ENCODE peak calls at places on chromosomes 1 and 21, in nine cellular contexts. One of them, this sample, is unnamed.
A peak's percentile ranks its signal among the peaks of the same experiment; 100 is the strongest.

GRCh38 chr1:36735436-36735835 is 252.7 kb upstream of the CSF3R start:
- DNase-seq in mucosa of gallbladder: no peak
- DNase-seq in NCI-H1092: no peak
- DNase-seq in smooth muscle cell of the brain vasculature: no peak
- DNase-seq in NCI-H1694: no peak
- DNase-seq in natural killer cell: no peak
- DNase-seq in activated naive CD8-positive, alpha-beta T cell treated with anti-CD3 and anti-CD28 coated beads, Interleukin-2, amount 50 U/mL, for 24 hours: no peak
- DNase-seq in dorsolateral prefrontal cortex: no peak
- DNase-seq in stimulated activated CD4-positive, alpha-beta T cell treated with anti-CD3 and anti-CD28 coated beads, Interleukin-4, amount 100 ng/mL, for 24 hours: no peak
- DNase-seq in this sample: no peak

GRCh38 chr1:109788695-109789521 is 25.2 kb upstream of the EPS8L3 start:
- DNase-seq in mucosa of gallbladder: no peak
- DNase-seq in NCI-H1694: no peak
- DNase-seq in natural killer cell: no peak
- DNase-seq in dorsolateral prefrontal cortex: no peak
- DNase-seq in activated naive CD8-positive, alpha-beta T cell treated with anti-CD3 and anti-CD28 coated beads, Interleukin-2, amount 50 U/mL, for 24 hours: no peak
- DNase-seq in stimulated activated CD4-positive, alpha-beta T cell treated with anti-CD3 and anti-CD28 coated beads, Interleukin-4, amount 100 ng/mL, for 24 hours: no peak
- DNase-seq in smooth muscle cell of the brain vasculature: no peak
- DNase-seq in NCI-H1092: no peak
- DNase-seq in this sample: peak; percentile 35

GRCh38 chr1:31970873-31971272 is 32.7 kb upstream of the PTP4A2 start:
- DNase-seq in activated naive CD8-positive, alpha-beta T cell treated with anti-CD3 and anti-CD28 coated beads, Interleukin-2, amount 50 U/mL, for 24 hours: no peak
- DNase-seq in dorsolateral prefrontal cortex: no peak
- DNase-seq in smooth muscle cell of the brain vasculature: no peak
- DNase-seq in stimulated activated CD4-positive, alpha-beta T cell treated with anti-CD3 and anti-CD28 coated beads, Interleukin-4, amount 100 ng/mL, for 24 hours: no peak
- DNase-seq in natural killer cell: no peak
- DNase-seq in mucosa of gallbladder: no peak
- DNase-seq in NCI-H1694: no peak
- DNase-seq in NCI-H1092: no peak
- DNase-seq in this sample: no peak

GRCh38 chr1:179230251-179230650 is 774 bp upstream of the ABL2 start:
- DNase-seq in activated naive CD8-positive, alpha-beta T cell treated with anti-CD3 and anti-CD28 coated beads, Interleukin-2, amount 50 U/mL, for 24 hours: no peak
- DNase-seq in NCI-H1092: no peak
- DNase-seq in NCI-H1694: no peak
- DNase-seq in dorsolateral prefrontal cortex: no peak
- DNase-seq in smooth muscle cell of the brain vasculature: no peak
- DNase-seq in mucosa of gallbladder: no peak
- DNase-seq in stimulated activated CD4-positive, alpha-beta T cell treated with anti-CD3 and anti-CD28 coated beads, Interleukin-4, amount 100 ng/mL, for 24 hours: peak; percentile 6
- DNase-seq in natural killer cell: no peak
- DNase-seq in this sample: no peak

GRCh38 chr1:211329764-211330201 is 3.1 kb downstream of the TRAF5 start:
- DNase-seq in dorsolateral prefrontal cortex: no peak
- DNase-seq in NCI-H1694: no peak
- DNase-seq in NCI-H1092: no peak
- DNase-seq in smooth muscle cell of the brain vasculature: no peak
- DNase-seq in natural killer cell: no peak
- DNase-seq in activated naive CD8-positive, alpha-beta T cell treated with anti-CD3 and anti-CD28 coated beads, Interleukin-2, amount 50 U/mL, for 24 hours: no peak
- DNase-seq in stimulated activated CD4-positive, alpha-beta T cell treated with anti-CD3 and anti-CD28 coated beads, Interleukin-4, amount 100 ng/mL, for 24 hours: no peak
- DNase-seq in mucosa of gallbladder: no peak
- DNase-seq in this sample: no peak

GRCh38 chr1:6757719-6758435 is 27.4 kb upstream of the CAMTA1 start:
- DNase-seq in NCI-H1092: no peak
- DNase-seq in NCI-H1694: no peak
- DNase-seq in smooth muscle cell of the brain vasculature: no peak
- DNase-seq in activated naive CD8-positive, alpha-beta T cell treated with anti-CD3 and anti-CD28 coated beads, Interleukin-2, amount 50 U/mL, for 24 hours: no peak
- DNase-seq in mucosa of gallbladder: no peak
- DNase-seq in natural killer cell: no peak
- DNase-seq in dorsolateral prefrontal cortex: no peak
- DNase-seq in stimulated activated CD4-positive, alpha-beta T cell treated with anti-CD3 and anti-CD28 coated beads, Interleukin-4, amount 100 ng/mL, for 24 hours: no peak
- DNase-seq in this sample: no peak

GRCh38 chr1:10530281-10530740 is 55.6 kb downstream of the PEX14 start:
- DNase-seq in smooth muscle cell of the brain vasculature: peak; percentile 23
- DNase-seq in activated naive CD8-positive, alpha-beta T cell treated with anti-CD3 and anti-CD28 coated beads, Interleukin-2, amount 50 U/mL, for 24 hours: no peak
- DNase-seq in natural killer cell: no peak
- DNase-seq in mucosa of gallbladder: peak; percentile 43
- DNase-seq in stimulated activated CD4-positive, alpha-beta T cell treated with anti-CD3 and anti-CD28 coated beads, Interleukin-4, amount 100 ng/mL, for 24 hours: no peak
- DNase-seq in dorsolateral prefrontal cortex: no peak
- DNase-seq in NCI-H1694: no peak
- DNase-seq in NCI-H1092: no peak
- DNase-seq in this sample: peak; percentile 85

GRCh38 chr1:160837558-160838205 is 25.0 kb downstream of the CD244 start:
- DNase-seq in NCI-H1694: no peak
- DNase-seq in stimulated activated CD4-positive, alpha-beta T cell treated with anti-CD3 and anti-CD28 coated beads, Interleukin-4, amount 100 ng/mL, for 24 hours: peak; percentile 76
- DNase-seq in activated naive CD8-positive, alpha-beta T cell treated with anti-CD3 and anti-CD28 coated beads, Interleukin-2, amount 50 U/mL, for 24 hours: peak; percentile 79
- DNase-seq in smooth muscle cell of the brain vasculature: no peak
- DNase-seq in natural killer cell: peak; percentile 76
- DNase-seq in mucosa of gallbladder: peak; percentile 56
- DNase-seq in dorsolateral prefrontal cortex: no peak
- DNase-seq in NCI-H1092: no peak
- DNase-seq in this sample: no peak

GRCh38 chr1:55245781-55246180 is 30.6 kb upstream of the USP24 start:
- DNase-seq in stimulated activated CD4-positive, alpha-beta T cell treated with anti-CD3 and anti-CD28 coated beads, Interleukin-4, amount 100 ng/mL, for 24 hours: no peak
- DNase-seq in activated naive CD8-positive, alpha-beta T cell treated with anti-CD3 and anti-CD28 coated beads, Interleukin-2, amount 50 U/mL, for 24 hours: no peak
- DNase-seq in dorsolateral prefrontal cortex: no peak
- DNase-seq in NCI-H1092: no peak
- DNase-seq in smooth muscle cell of the brain vasculature: no peak
- DNase-seq in NCI-H1694: no peak
- DNase-seq in mucosa of gallbladder: no peak
- DNase-seq in natural killer cell: no peak
- DNase-seq in this sample: no peak

GRCh38 chr1:109671067-109671466 is 3.2 kb downstream of the GSTM2 start:
- DNase-seq in activated naive CD8-positive, alpha-beta T cell treated with anti-CD3 and anti-CD28 coated beads, Interleukin-2, amount 50 U/mL, for 24 hours: no peak
- DNase-seq in stimulated activated CD4-positive, alpha-beta T cell treated with anti-CD3 and anti-CD28 coated beads, Interleukin-4, amount 100 ng/mL, for 24 hours: no peak
- DNase-seq in mucosa of gallbladder: no peak
- DNase-seq in smooth muscle cell of the brain vasculature: no peak
- DNase-seq in NCI-H1092: no peak
- DNase-seq in dorsolateral prefrontal cortex: no peak
- DNase-seq in natural killer cell: no peak
- DNase-seq in NCI-H1694: no peak
- DNase-seq in this sample: no peak

GRCh38 chr1:26724938-26725337 is 29.1 kb downstream of the ARID1A start:
- DNase-seq in NCI-H1092: no peak
- DNase-seq in dorsolateral prefrontal cortex: no peak
- DNase-seq in activated naive CD8-positive, alpha-beta T cell treated with anti-CD3 and anti-CD28 coated beads, Interleukin-2, amount 50 U/mL, for 24 hours: no peak
- DNase-seq in mucosa of gallbladder: no peak
- DNase-seq in stimulated activated CD4-positive, alpha-beta T cell treated with anti-CD3 and anti-CD28 coated beads, Interleukin-4, amount 100 ng/mL, for 24 hours: no peak
- DNase-seq in NCI-H1694: no peak
- DNase-seq in smooth muscle cell of the brain vasculature: no peak
- DNase-seq in natural killer cell: no peak
- DNase-seq in this sample: no peak

GRCh38 chr21:39182016-39182415 is 1.2 kb downstream of the PSMG1 start:
- DNase-seq in dorsolateral prefrontal cortex: no peak
- DNase-seq in stimulated activated CD4-positive, alpha-beta T cell treated with anti-CD3 and anti-CD28 coated beads, Interleukin-4, amount 100 ng/mL, for 24 hours: no peak
- DNase-seq in smooth muscle cell of the brain vasculature: no peak
- DNase-seq in natural killer cell: no peak
- DNase-seq in NCI-H1092: no peak
- DNase-seq in activated naive CD8-positive, alpha-beta T cell treated with anti-CD3 and anti-CD28 coated beads, Interleukin-2, amount 50 U/mL, for 24 hours: no peak
- DNase-seq in mucosa of gallbladder: no peak
- DNase-seq in NCI-H1694: no peak
- DNase-seq in this sample: no peak

GRCh38 chr1:117537291-117537920 is 68.4 kb upstream of the TENT5C start:
- DNase-seq in smooth muscle cell of the brain vasculature: no peak
- DNase-seq in NCI-H1694: no peak
- DNase-seq in dorsolateral prefrontal cortex: no peak
- DNase-seq in NCI-H1092: no peak
- DNase-seq in mucosa of gallbladder: no peak
- DNase-seq in stimulated activated CD4-positive, alpha-beta T cell treated with anti-CD3 and anti-CD28 coated beads, Interleukin-4, amount 100 ng/mL, for 24 hours: no peak
- DNase-seq in activated naive CD8-positive, alpha-beta T cell treated with anti-CD3 and anti-CD28 coated beads, Interleukin-2, amount 50 U/mL, for 24 hours: no peak
- DNase-seq in natural killer cell: no peak
- DNase-seq in this sample: peak; percentile 25

GRCh38 chr1:200252526-200252925 is 157.3 kb downstream of the ZNF281 start:
- DNase-seq in mucosa of gallbladder: no peak
- DNase-seq in smooth muscle cell of the brain vasculature: no peak
- DNase-seq in stimulated activated CD4-positive, alpha-beta T cell treated with anti-CD3 and anti-CD28 coated beads, Interleukin-4, amount 100 ng/mL, for 24 hours: no peak
- DNase-seq in NCI-H1694: no peak
- DNase-seq in dorsolateral prefrontal cortex: no peak
- DNase-seq in activated naive CD8-positive, alpha-beta T cell treated with anti-CD3 and anti-CD28 coated beads, Interleukin-2, amount 50 U/mL, for 24 hours: no peak
- DNase-seq in NCI-H1092: no peak
- DNase-seq in natural killer cell: no peak
- DNase-seq in this sample: no peak

GRCh38 chr1:83796409-83796808 is 202.5 kb downstream of the TTLL7 start:
- DNase-seq in activated naive CD8-positive, alpha-beta T cell treated with anti-CD3 and anti-CD28 coated beads, Interleukin-2, amount 50 U/mL, for 24 hours: no peak
- DNase-seq in dorsolateral prefrontal cortex: no peak
- DNase-seq in stimulated activated CD4-positive, alpha-beta T cell treated with anti-CD3 and anti-CD28 coated beads, Interleukin-4, amount 100 ng/mL, for 24 hours: no peak
- DNase-seq in mucosa of gallbladder: no peak
- DNase-seq in NCI-H1694: no peak
- DNase-seq in natural killer cell: no peak
- DNase-seq in NCI-H1092: no peak
- DNase-seq in smooth muscle cell of the brain vasculature: no peak
- DNase-seq in this sample: no peak

GRCh38 chr1:58524353-58524945 is 22.1 kb downstream of the OMA1 start:
- DNase-seq in smooth muscle cell of the brain vasculature: no peak
- DNase-seq in stimulated activated CD4-positive, alpha-beta T cell treated with anti-CD3 and anti-CD28 coated beads, Interleukin-4, amount 100 ng/mL, for 24 hours: no peak
- DNase-seq in NCI-H1694: no peak
- DNase-seq in activated naive CD8-positive, alpha-beta T cell treated with anti-CD3 and anti-CD28 coated beads, Interleukin-2, amount 50 U/mL, for 24 hours: no peak
- DNase-seq in dorsolateral prefrontal cortex: no peak
- DNase-seq in natural killer cell: no peak
- DNase-seq in mucosa of gallbladder: no peak
- DNase-seq in NCI-H1092: no peak
- DNase-seq in this sample: no peak

GRCh38 chr1:53957231-53957818 is 11.2 kb downstream of the LRRC42 start:
- DNase-seq in smooth muscle cell of the brain vasculature: no peak
- DNase-seq in dorsolateral prefrontal cortex: no peak
- DNase-seq in NCI-H1092: no peak
- DNase-seq in stimulated activated CD4-positive, alpha-beta T cell treated with anti-CD3 and anti-CD28 coated beads, Interleukin-4, amount 100 ng/mL, for 24 hours: no peak
- DNase-seq in natural killer cell: no peak
- DNase-seq in NCI-H1694: no peak
- DNase-seq in mucosa of gallbladder: peak; percentile 41
- DNase-seq in activated naive CD8-positive, alpha-beta T cell treated with anti-CD3 and anti-CD28 coated beads, Interleukin-2, amount 50 U/mL, for 24 hours: no peak
- DNase-seq in this sample: no peak

GRCh38 chr1:35557118-35557610 is at the start of gene KIAA0319L:
- DNase-seq in NCI-H1694: no peak
- DNase-seq in natural killer cell: no peak
- DNase-seq in stimulated activated CD4-positive, alpha-beta T cell treated with anti-CD3 and anti-CD28 coated beads, Interleukin-4, amount 100 ng/mL, for 24 hours: no peak
- DNase-seq in dorsolateral prefrontal cortex: peak; percentile 93
- DNase-seq in mucosa of gallbladder: peak; percentile 86
- DNase-seq in NCI-H1092: peak; percentile 84
- DNase-seq in smooth muscle cell of the brain vasculature: no peak
- DNase-seq in activated naive CD8-positive, alpha-beta T cell treated with anti-CD3 and anti-CD28 coated beads, Interleukin-2, amount 50 U/mL, for 24 hours: peak; percentile 81
- DNase-seq in this sample: peak; percentile 68

GRCh38 chr1:220213381-220213983 is 58.8 kb downstream of the RAB3GAP2 start:
- DNase-seq in activated naive CD8-positive, alpha-beta T cell treated with anti-CD3 and anti-CD28 coated beads, Interleukin-2, amount 50 U/mL, for 24 hours: no peak
- DNase-seq in stimulated activated CD4-positive, alpha-beta T cell treated with anti-CD3 and anti-CD28 coated beads, Interleukin-4, amount 100 ng/mL, for 24 hours: no peak
- DNase-seq in mucosa of gallbladder: no peak
- DNase-seq in smooth muscle cell of the brain vasculature: no peak
- DNase-seq in dorsolateral prefrontal cortex: no peak
- DNase-seq in natural killer cell: no peak
- DNase-seq in NCI-H1694: no peak
- DNase-seq in NCI-H1092: no peak
- DNase-seq in this sample: no peak

GRCh38 chr1:169647512-169647911 is 17.6 kb upstream of the SELP start:
- DNase-seq in stimulated activated CD4-positive, alpha-beta T cell treated with anti-CD3 and anti-CD28 coated beads, Interleukin-4, amount 100 ng/mL, for 24 hours: no peak
- DNase-seq in NCI-H1092: no peak
- DNase-seq in natural killer cell: no peak
- DNase-seq in mucosa of gallbladder: no peak
- DNase-seq in NCI-H1694: no peak
- DNase-seq in smooth muscle cell of the brain vasculature: no peak
- DNase-seq in dorsolateral prefrontal cortex: no peak
- DNase-seq in activated naive CD8-positive, alpha-beta T cell treated with anti-CD3 and anti-CD28 coated beads, Interleukin-2, amount 50 U/mL, for 24 hours: no peak
- DNase-seq in this sample: no peak

GRCh38 chr1:212607206-212607923 is 1.2 kb upstream of the ATF3 start:
- DNase-seq in stimulated activated CD4-positive, alpha-beta T cell treated with anti-CD3 and anti-CD28 coated beads, Interleukin-4, amount 100 ng/mL, for 24 hours: peak; percentile 18
- DNase-seq in NCI-H1694: no peak
- DNase-seq in NCI-H1092: no peak
- DNase-seq in smooth muscle cell of the brain vasculature: no peak
- DNase-seq in mucosa of gallbladder: peak; percentile 22
- DNase-seq in natural killer cell: peak; percentile 40
- DNase-seq in dorsolateral prefrontal cortex: peak; percentile 17
- DNase-seq in activated naive CD8-positive, alpha-beta T cell treated with anti-CD3 and anti-CD28 coated beads, Interleukin-2, amount 50 U/mL, for 24 hours: peak; percentile 42
- DNase-seq in this sample: no peak

This sample was measured in endothelial cell.